ENCODE peak calls at places on chromosomes 7 and 10, in ten cellular contexts. One of them, this sample, is unnamed.

GRCh38 chr7:86164827-86165226 is 478.9 kb upstream of the GRM3 start:
- DNase-seq in NCI-H1417: no peak
- DNase-seq in endothelial cell: no peak
- DNase-seq in body of pancreas: no peak
- DNase-seq in activated CD4-positive, CD25-positive, alpha-beta regulatory T cell: no peak
- DNase-seq in fibroblast of the aortic adventitia: no peak
- DNase-seq in epithelial cell of esophagus: no peak
- DNase-seq in neuronal stem cell: no peak
- DNase-seq in GM19239: no peak
- DNase-seq in stimulated activated CD4-positive, alpha-beta T cell treated with anti-CD3 and anti-CD28 coated beads, Interleukin-2, amount 100 ng/mL, for 48 hours: no peak
- DNase-seq in this sample: no peak

GRCh38 chr7:130272456-130273080 is 5.9 kb downstream of the CPA2 start:
- DNase-seq in epithelial cell of esophagus: peak
- DNase-seq in NCI-H1417: peak
- DNase-seq in neuronal stem cell: no peak
- DNase-seq in activated CD4-positive, CD25-positive, alpha-beta regulatory T cell: no peak
- DNase-seq in fibroblast of the aortic adventitia: no peak
- DNase-seq in endothelial cell: peak
- DNase-seq in GM19239: no peak
- DNase-seq in body of pancreas: no peak
- DNase-seq in stimulated activated CD4-positive, alpha-beta T cell treated with anti-CD3 and anti-CD28 coated beads, Interleukin-2, amount 100 ng/mL, for 48 hours: no peak
- DNase-seq in this sample: no peak

GRCh38 chr7:134016223-134016941 is 110.8 kb upstream of the LRGUK start:
- DNase-seq in fibroblast of the aortic adventitia: peak
- DNase-seq in stimulated activated CD4-positive, alpha-beta T cell treated with anti-CD3 and anti-CD28 coated beads, Interleukin-2, amount 100 ng/mL, for 48 hours: peak
- DNase-seq in body of pancreas: peak
- DNase-seq in epithelial cell of esophagus: peak
- DNase-seq in endothelial cell: peak
- DNase-seq in neuronal stem cell: peak
- DNase-seq in NCI-H1417: peak
- DNase-seq in activated CD4-positive, CD25-positive, alpha-beta regulatory T cell: no peak
- DNase-seq in GM19239: no peak
- DNase-seq in this sample: peak

GRCh38 chr10:11288302-11288701 is 270.6 kb downstream of the CELF2 start:
- DNase-seq in neuronal stem cell: no peak
- DNase-seq in fibroblast of the aortic adventitia: no peak
- DNase-seq in NCI-H1417: no peak
- DNase-seq in epithelial cell of esophagus: no peak
- DNase-seq in activated CD4-positive, CD25-positive, alpha-beta regulatory T cell: no peak
- DNase-seq in endothelial cell: no peak
- DNase-seq in GM19239: no peak
- DNase-seq in stimulated activated CD4-positive, alpha-beta T cell treated with anti-CD3 and anti-CD28 coated beads, Interleukin-2, amount 100 ng/mL, for 48 hours: no peak
- DNase-seq in body of pancreas: no peak
- DNase-seq in this sample: no peak

GRCh38 chr10:102714621-102715455 is at the start of gene SFXN2:
- DNase-seq in fibroblast of the aortic adventitia: no peak
- DNase-seq in epithelial cell of esophagus: peak
- DNase-seq in endothelial cell: no peak
- DNase-seq in neuronal stem cell: no peak
- DNase-seq in activated CD4-positive, CD25-positive, alpha-beta regulatory T cell: peak
- DNase-seq in GM19239: no peak
- DNase-seq in NCI-H1417: peak
- DNase-seq in body of pancreas: peak
- DNase-seq in stimulated activated CD4-positive, alpha-beta T cell treated with anti-CD3 and anti-CD28 coated beads, Interleukin-2, amount 100 ng/mL, for 48 hours: peak
- DNase-seq in this sample: no peak

GRCh38 chr10:125662616-125663015 is 20.3 kb downstream of the TEX36 start:
- DNase-seq in endothelial cell: no peak
- DNase-seq in NCI-H1417: no peak
- DNase-seq in stimulated activated CD4-positive, alpha-beta T cell treated with anti-CD3 and anti-CD28 coated beads, Interleukin-2, amount 100 ng/mL, for 48 hours: no peak
- DNase-seq in neuronal stem cell: no peak
- DNase-seq in GM19239: no peak
- DNase-seq in epithelial cell of esophagus: no peak
- DNase-seq in activated CD4-positive, CD25-positive, alpha-beta regulatory T cell: no peak
- DNase-seq in fibroblast of the aortic adventitia: peak
- DNase-seq in body of pancreas: no peak
- DNase-seq in this sample: no peak

GRCh38 chr10:67893637-67894036 is 9.2 kb downstream of the SIRT1 start:
- DNase-seq in GM19239: no peak
- DNase-seq in stimulated activated CD4-positive, alpha-beta T cell treated with anti-CD3 and anti-CD28 coated beads, Interleukin-2, amount 100 ng/mL, for 48 hours: no peak
- DNase-seq in fibroblast of the aortic adventitia: no peak
- DNase-seq in endothelial cell: no peak
- DNase-seq in epithelial cell of esophagus: no peak
- DNase-seq in neuronal stem cell: no peak
- DNase-seq in activated CD4-positive, CD25-positive, alpha-beta regulatory T cell: no peak
- DNase-seq in body of pancreas: no peak
- DNase-seq in NCI-H1417: no peak
- DNase-seq in this sample: no peak

GRCh38 chr10:72692897-72693598 is 1.1 kb downstream of the MCU start:
- DNase-seq in GM19239: no peak
- DNase-seq in body of pancreas: no peak
- DNase-seq in epithelial cell of esophagus: peak
- DNase-seq in stimulated activated CD4-positive, alpha-beta T cell treated with anti-CD3 and anti-CD28 coated beads, Interleukin-2, amount 100 ng/mL, for 48 hours: no peak
- DNase-seq in fibroblast of the aortic adventitia: peak
- DNase-seq in endothelial cell: no peak
- DNase-seq in neuronal stem cell: no peak
- DNase-seq in activated CD4-positive, CD25-positive, alpha-beta regulatory T cell: no peak
- DNase-seq in NCI-H1417: no peak
- DNase-seq in this sample: no peak

GRCh38 chr10:103855424-103855823 is at the start of gene SH3PXD2A:
- DNase-seq in endothelial cell: peak
- DNase-seq in activated CD4-positive, CD25-positive, alpha-beta regulatory T cell: no peak
- DNase-seq in stimulated activated CD4-positive, alpha-beta T cell treated with anti-CD3 and anti-CD28 coated beads, Interleukin-2, amount 100 ng/mL, for 48 hours: no peak
- DNase-seq in epithelial cell of esophagus: peak
- DNase-seq in body of pancreas: peak
- DNase-seq in fibroblast of the aortic adventitia: no peak
- DNase-seq in NCI-H1417: no peak
- DNase-seq in GM19239: no peak
- DNase-seq in neuronal stem cell: peak
- DNase-seq in this sample: no peak

This sample was measured in mucosa of gallbladder.